ENCODE peak calls at places on chromosomes 13 and 19, in five cellular contexts. One of them, this sample, is unnamed.
A peak's percentile ranks its signal among the peaks of the same experiment; 100 is the strongest.

GRCh38 chr19:13629687-13630357 is 123.5 kb upstream of the CACNA1A start:
- DNase-seq in adrenal gland: no peak
- DNase-seq in body of pancreas: no peak
- DNase-seq in breast epithelium: no peak
- DNase-seq in stomach: no peak
- DNase-seq in this sample: no peak

GRCh38 chr13:49409008-49409407 is 34.9 kb downstream of the CAB39L start:
- DNase-seq in body of pancreas: no peak
- DNase-seq in adrenal gland: no peak
- DNase-seq in breast epithelium: no peak
- DNase-seq in stomach: no peak
- DNase-seq in this sample: no peak

GRCh38 chr13:75299206-75299605 is 182.8 kb downstream of the TBC1D4 start:
- DNase-seq in adrenal gland: no peak
- DNase-seq in body of pancreas: no peak
- DNase-seq in breast epithelium: no peak
- DNase-seq in stomach: no peak
- DNase-seq in this sample: no peak

GRCh38 chr19:38072776-38073411 is 151.1 kb downstream of the DPF1 start:
- DNase-seq in adrenal gland: no peak
- DNase-seq in body of pancreas: no peak
- DNase-seq in breast epithelium: no peak
- DNase-seq in stomach: no peak
- DNase-seq in this sample: no peak

GRCh38 chr13:83297591-83298305 is 584.5 kb downstream of the SLITRK1 start:
- DNase-seq in stomach: no peak
- DNase-seq in body of pancreas: no peak
- DNase-seq in breast epithelium: no peak
- DNase-seq in adrenal gland: no peak
- DNase-seq in this sample: no peak

GRCh38 chr19:51628153-51628939 is 1.9 kb downstream of the SIGLEC5 start:
- DNase-seq in adrenal gland: no peak
- DNase-seq in stomach: no peak
- DNase-seq in breast epithelium: no peak
- DNase-seq in body of pancreas: no peak
- DNase-seq in this sample: no peak

GRCh38 chr13:23963947-23964346 is 66.6 kb upstream of the C1QTNF9B start:
- DNase-seq in breast epithelium: no peak
- DNase-seq in adrenal gland: no peak
- DNase-seq in body of pancreas: no peak
- DNase-seq in stomach: no peak
- DNase-seq in this sample: no peak

GRCh38 chr19:37932985-37933953 is 26.3 kb downstream of the SIPA1L3 start:
- DNase-seq in adrenal gland: no peak
- DNase-seq in body of pancreas: peak; percentile 37
- DNase-seq in stomach: peak; percentile 60
- DNase-seq in breast epithelium: no peak
- DNase-seq in this sample: no peak

GRCh38 chr19:49362048-49362925 is at the start of gene TEAD2:
- DNase-seq in stomach: peak; percentile 73
- DNase-seq in breast epithelium: peak; percentile 46
- DNase-seq in adrenal gland: peak; percentile 71
- DNase-seq in body of pancreas: peak; percentile 69
- DNase-seq in this sample: peak; percentile 84

GRCh38 chr13:74669149-74669548 is 534.9 kb upstream of the KLF12 start:
- DNase-seq in adrenal gland: no peak
- DNase-seq in breast epithelium: no peak
- DNase-seq in body of pancreas: no peak
- DNase-seq in stomach: no peak
- DNase-seq in this sample: no peak

GRCh38 chr19:23392706-23393105 is 2.6 kb downstream of the ZNF91 start:
- DNase-seq in adrenal gland: no peak
- DNase-seq in body of pancreas: no peak
- DNase-seq in breast epithelium: no peak
- DNase-seq in stomach: no peak
- DNase-seq in this sample: no peak
- TF ChIP-seq CTCF in adrenal gland: no peak
- TF ChIP-seq CTCF in body of pancreas: no peak
- TF ChIP-seq CTCF in breast epithelium: no peak
- TF ChIP-seq CTCF in stomach: no peak
- TF ChIP-seq CTCF in this sample: no peak

GRCh38 chr13:113722921-113723320 is 36.1 kb upstream of the TMEM255B start:
- DNase-seq in adrenal gland: no peak
- DNase-seq in stomach: peak; percentile 38
- DNase-seq in body of pancreas: peak; percentile 6
- DNase-seq in breast epithelium: no peak
- DNase-seq in this sample: no peak

GRCh38 chr13:113723400-113724015 is 35.5 kb upstream of the TMEM255B start:
- DNase-seq in adrenal gland: no peak
- DNase-seq in body of pancreas: no peak
- DNase-seq in breast epithelium: no peak
- DNase-seq in stomach: no peak
- DNase-seq in this sample: no peak

GRCh38 chr13:113726961-113727411 is 32.0 kb upstream of the TMEM255B start:
- DNase-seq in breast epithelium: no peak
- DNase-seq in adrenal gland: peak; percentile 72
- DNase-seq in body of pancreas: peak; percentile 71
- DNase-seq in stomach: no peak
- DNase-seq in this sample: no peak

GRCh38 chr13:113724780-113725315 is 34.2 kb upstream of the TMEM255B start:
- DNase-seq in adrenal gland: peak; percentile 86
- DNase-seq in body of pancreas: peak; percentile 75
- DNase-seq in breast epithelium: peak; percentile 79
- DNase-seq in stomach: peak; percentile 72
- DNase-seq in this sample: peak; percentile 81

DNA sequence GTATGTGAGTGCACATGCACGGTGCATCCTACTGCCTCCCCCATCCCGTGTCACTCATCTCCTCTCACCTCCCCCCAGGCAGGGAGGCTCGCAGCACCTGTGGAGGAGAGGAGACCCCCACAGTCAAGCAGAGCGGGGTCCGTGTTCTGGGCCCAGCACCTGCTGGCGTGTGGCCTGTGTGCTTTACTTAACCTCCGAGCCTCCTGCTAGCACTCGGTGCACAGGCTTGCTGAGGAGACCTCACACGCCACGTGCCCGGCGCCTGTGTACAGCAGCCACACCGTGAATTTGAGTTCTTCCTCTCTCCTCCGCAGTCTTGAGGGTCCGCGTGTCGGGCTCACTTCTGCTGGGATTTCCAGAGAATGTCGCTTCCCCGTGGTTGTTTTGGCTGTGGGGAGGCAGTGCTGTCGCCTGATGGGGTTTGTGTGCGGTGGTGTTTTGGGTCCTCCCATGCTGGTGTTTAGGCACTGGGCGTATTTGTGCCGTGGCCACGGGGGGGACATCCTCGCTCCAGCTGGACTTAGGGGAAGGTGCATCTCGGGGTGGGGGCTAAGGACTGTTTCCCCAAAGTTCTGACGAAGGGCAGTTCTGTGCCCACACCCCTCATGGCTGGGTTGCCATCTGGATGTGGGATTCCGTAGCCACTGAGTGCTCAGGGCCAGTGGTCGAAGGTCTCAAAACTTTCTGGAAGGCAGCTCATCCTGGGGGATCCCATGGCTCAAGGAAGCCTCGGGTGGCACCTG is 34.8 kb upstream of the TMEM255B start:
- DNase-seq in breast epithelium: no peak
- DNase-seq in body of pancreas: peak; percentile 13
- DNase-seq in adrenal gland: no peak
- DNase-seq in stomach: no peak
- DNase-seq in this sample: peak; percentile 57
- H3K27ac ChIP-seq in breast epithelium: no peak overlapping the region
- H3K27ac ChIP-seq in body of pancreas: peak overlapping the region; percentile 80
- H3K27ac ChIP-seq in adrenal gland: no peak overlapping the region
- H3K27ac ChIP-seq in stomach: peak overlapping the region; percentile 81
- H3K27ac ChIP-seq in this sample: peak overlapping the region; percentile 44

DNA sequence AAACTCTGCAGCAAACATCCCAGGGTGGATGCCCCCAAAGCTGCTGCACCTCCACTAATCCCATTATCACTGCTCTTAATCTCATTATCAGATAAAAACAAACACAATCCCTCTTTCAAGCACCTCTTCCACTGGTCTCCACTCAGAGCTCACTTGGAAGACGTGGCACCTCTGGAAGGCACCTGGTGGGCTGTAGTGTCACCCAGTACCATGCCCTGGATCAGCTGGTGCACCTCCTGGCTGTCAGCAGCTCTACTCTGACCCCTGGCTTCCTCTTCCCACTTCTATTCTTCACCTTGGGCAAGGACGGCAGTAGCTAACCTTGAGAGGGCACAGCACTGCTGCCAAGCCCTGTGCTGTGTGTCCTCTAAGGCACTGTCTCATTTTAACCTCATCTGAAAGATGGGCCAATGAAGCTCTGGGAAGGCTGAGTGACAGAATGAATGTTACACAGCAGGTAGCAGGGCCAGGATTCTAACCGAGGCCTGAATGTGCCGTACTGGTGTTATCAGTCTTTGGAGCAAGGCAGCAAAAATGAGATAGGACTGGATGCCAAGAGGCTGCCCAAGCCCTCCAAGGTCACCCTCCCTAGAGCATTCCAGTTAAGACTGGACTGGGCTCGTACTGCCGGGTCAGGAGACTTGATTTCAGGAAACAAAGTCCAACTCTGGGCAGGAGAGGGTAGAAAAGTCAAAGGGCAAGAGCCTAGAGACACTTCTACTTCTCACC is 7.4 kb downstream of the BRD4 start:
- DNase-seq in stomach: peak; percentile 63
- DNase-seq in adrenal gland: peak; percentile 80
- DNase-seq in breast epithelium: no peak
- DNase-seq in body of pancreas: peak; percentile 77
- DNase-seq in this sample: no peak
- TF ChIP-seq POLR2A in stomach: no peak
- TF ChIP-seq POLR2A in adrenal gland: peak; percentile 15
- TF ChIP-seq POLR2A in breast epithelium: no peak
- TF ChIP-seq POLR2A in body of pancreas: peak; percentile 14
- TF ChIP-seq POLR2A in this sample: no peak

GRCh38 chr13:114198556-114198955 is 19.5 kb downstream of the CFAP97D2 start:
- DNase-seq in breast epithelium: no peak
- DNase-seq in adrenal gland: no peak
- DNase-seq in stomach: no peak
- DNase-seq in body of pancreas: no peak
- DNase-seq in this sample: no peak

GRCh38 chr13:114200673-114201005 is 21.6 kb downstream of the CFAP97D2 start:
- DNase-seq in breast epithelium: no peak
- DNase-seq in body of pancreas: no peak
- DNase-seq in stomach: no peak
- DNase-seq in adrenal gland: no peak
- DNase-seq in this sample: no peak

GRCh38 chr13:114196629-114197028 is 17.6 kb downstream of the CFAP97D2 start:
- DNase-seq in breast epithelium: no peak
- DNase-seq in adrenal gland: no peak
- DNase-seq in body of pancreas: peak; percentile 63
- DNase-seq in stomach: no peak
- DNase-seq in this sample: no peak

GRCh38 chr13:114199961-114200672 is 21.1 kb downstream of the CFAP97D2 start:
- DNase-seq in breast epithelium: no peak
- DNase-seq in stomach: no peak
- DNase-seq in adrenal gland: no peak
- DNase-seq in body of pancreas: no peak
- DNase-seq in this sample: no peak

DNA sequence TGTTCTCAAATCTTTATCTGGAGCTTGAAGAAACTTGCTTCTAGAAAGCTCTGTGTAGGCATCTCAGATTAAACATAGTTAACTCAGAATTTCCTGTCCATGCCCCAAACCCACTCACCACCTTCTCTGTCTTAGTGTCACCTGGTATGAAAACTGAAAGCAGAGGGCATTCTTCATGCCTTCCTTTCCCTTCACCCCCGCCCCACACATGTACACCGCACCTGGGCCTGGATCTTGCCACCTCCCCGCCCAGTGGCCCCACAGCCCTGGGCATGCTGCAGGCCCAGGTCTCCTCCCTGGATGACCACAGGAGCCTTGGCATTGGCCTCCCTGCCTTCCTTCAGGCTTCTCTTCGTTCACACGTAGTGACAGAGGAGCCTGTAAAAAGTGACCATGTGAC is 15.8 kb downstream of the CFAP97D2 start:
- DNase-seq in adrenal gland: no peak
- DNase-seq in stomach: no peak
- DNase-seq in breast epithelium: no peak
- DNase-seq in body of pancreas: peak; percentile 33
- DNase-seq in this sample: no peak
- TF ChIP-seq CTCF in adrenal gland: no peak
- TF ChIP-seq CTCF in stomach: no peak
- TF ChIP-seq CTCF in breast epithelium: no peak
- TF ChIP-seq CTCF in body of pancreas: no peak
- TF ChIP-seq CTCF in this sample: no peak

This sample was measured in heart left ventricle.